ENCODE peak calls at places on chromosomes 7 and 10, in seven cellular contexts. One of them, this sample, is unnamed.

GRCh38 chr7:134966691-134967090 is 19.6 kb upstream of the AGBL3 start:
- DNase-seq in IMR-90: no peak
- DNase-seq in AG04449: no peak
- DNase-seq in neural crest cell: no peak
- DNase-seq in H9: no peak
- DNase-seq in MCF 10A: no peak
- DNase-seq in psoas muscle: no peak
- DNase-seq in this sample: no peak

GRCh38 chr7:120280743-120281142 is 7.8 kb downstream of the KCND2 start:
- DNase-seq in AG04449: no peak
- DNase-seq in neural crest cell: no peak
- DNase-seq in IMR-90: no peak
- DNase-seq in MCF 10A: no peak
- DNase-seq in psoas muscle: no peak
- DNase-seq in H9: no peak
- DNase-seq in this sample: no peak

GRCh38 chr10:1939016-1939415 is 201.7 kb upstream of the ADARB2 start:
- DNase-seq in MCF 10A: no peak
- DNase-seq in neural crest cell: no peak
- DNase-seq in IMR-90: no peak
- DNase-seq in AG04449: no peak
- DNase-seq in H9: no peak
- DNase-seq in psoas muscle: no peak
- DNase-seq in this sample: no peak

GRCh38 chr7:137668404-137668803 is 178.4 kb downstream of the DGKI start:
- DNase-seq in IMR-90: no peak
- DNase-seq in MCF 10A: no peak
- DNase-seq in AG04449: no peak
- DNase-seq in H9: no peak
- DNase-seq in psoas muscle: no peak
- DNase-seq in neural crest cell: no peak
- DNase-seq in this sample: no peak

GRCh38 chr7:17939111-17939669 is 1.1 kb downstream of the SNX13 start:
- DNase-seq in psoas muscle: no peak
- DNase-seq in neural crest cell: no peak
- DNase-seq in MCF 10A: peak
- DNase-seq in H9: no peak
- DNase-seq in AG04449: no peak
- DNase-seq in IMR-90: peak
- DNase-seq in this sample: no peak

GRCh38 chr10:27717851-27718250 is 27.8 kb downstream of the MKX start:
- DNase-seq in IMR-90: no peak
- DNase-seq in AG04449: no peak
- DNase-seq in H9: no peak
- DNase-seq in MCF 10A: no peak
- DNase-seq in psoas muscle: no peak
- DNase-seq in neural crest cell: no peak
- DNase-seq in this sample: no peak

GRCh38 chr10:101237080-101237817 is 8.0 kb upstream of the LBX1 start:
- DNase-seq in MCF 10A: no peak
- DNase-seq in psoas muscle: no peak
- DNase-seq in AG04449: no peak
- DNase-seq in H9: peak
- DNase-seq in IMR-90: no peak
- DNase-seq in neural crest cell: no peak
- DNase-seq in this sample: no peak

GRCh38 chr7:24504040-24504439 is 69.2 kb upstream of the PALS2 start:
- DNase-seq in psoas muscle: no peak
- DNase-seq in neural crest cell: no peak
- DNase-seq in MCF 10A: no peak
- DNase-seq in IMR-90: no peak
- DNase-seq in H9: no peak
- DNase-seq in AG04449: no peak
- DNase-seq in this sample: no peak

GRCh38 chr10:50271564-50272250 is 20.4 kb upstream of the ASAH2 start:
- DNase-seq in H9: no peak
- DNase-seq in IMR-90: no peak
- DNase-seq in MCF 10A: no peak
- DNase-seq in neural crest cell: no peak
- DNase-seq in AG04449: no peak
- DNase-seq in psoas muscle: no peak
- DNase-seq in this sample: no peak

GRCh38 chr10:16854623-16855022 is 37.4 kb upstream of the RSU1 start:
- DNase-seq in psoas muscle: no peak
- DNase-seq in AG04449: no peak
- DNase-seq in neural crest cell: no peak
- DNase-seq in H9: no peak
- DNase-seq in MCF 10A: no peak
- DNase-seq in IMR-90: no peak
- DNase-seq in this sample: no peak

GRCh38 chr7:90900640-90901353 is 304.7 kb downstream of the CDK14 start:
- DNase-seq in neural crest cell: no peak
- DNase-seq in IMR-90: no peak
- DNase-seq in H9: no peak
- DNase-seq in AG04449: no peak
- DNase-seq in MCF 10A: no peak
- DNase-seq in psoas muscle: no peak
- DNase-seq in this sample: no peak

GRCh38 chr10:118953598-118953997 is 75.9 kb upstream of the NANOS1 start:
- DNase-seq in IMR-90: no peak
- DNase-seq in psoas muscle: no peak
- DNase-seq in MCF 10A: no peak
- DNase-seq in neural crest cell: no peak
- DNase-seq in AG04449: no peak
- DNase-seq in H9: peak
- DNase-seq in this sample: no peak

GRCh38 chr7:141577043-141577839 is 26.0 kb downstream of the AGK start:
- DNase-seq in H9: no peak
- DNase-seq in psoas muscle: no peak
- DNase-seq in IMR-90: no peak
- DNase-seq in MCF 10A: no peak
- DNase-seq in neural crest cell: no peak
- DNase-seq in AG04449: no peak
- DNase-seq in this sample: no peak

GRCh38 chr10:91034042-91034441 is 113.2 kb upstream of the ANKRD1 start:
- DNase-seq in AG04449: no peak
- DNase-seq in psoas muscle: no peak
- DNase-seq in H9: no peak
- DNase-seq in MCF 10A: no peak
- DNase-seq in neural crest cell: no peak
- DNase-seq in IMR-90: no peak
- DNase-seq in this sample: no peak

GRCh38 chr7:132394283-132395003 is 181.8 kb downstream of the PLXNA4 start:
- DNase-seq in H9: no peak
- DNase-seq in IMR-90: no peak
- DNase-seq in psoas muscle: no peak
- DNase-seq in MCF 10A: peak
- DNase-seq in neural crest cell: no peak
- DNase-seq in AG04449: no peak
- DNase-seq in this sample: no peak

GRCh38 chr7:50119815-50120637 is 27.0 kb upstream of the ZPBP start:
- DNase-seq in neural crest cell: no peak
- DNase-seq in AG04449: no peak
- DNase-seq in IMR-90: no peak
- DNase-seq in H9: peak
- DNase-seq in psoas muscle: no peak
- DNase-seq in MCF 10A: peak
- DNase-seq in this sample: peak

GRCh38 chr10:103736763-103737162 is 118.6 kb downstream of the SH3PXD2A start:
- DNase-seq in H9: peak
- DNase-seq in neural crest cell: no peak
- DNase-seq in psoas muscle: no peak
- DNase-seq in AG04449: no peak
- DNase-seq in MCF 10A: peak
- DNase-seq in IMR-90: no peak
- DNase-seq in this sample: no peak
- TF ChIP-seq CTCF in H9: peak
- TF ChIP-seq CTCF in neural crest cell: no peak
- TF ChIP-seq CTCF in psoas muscle: no peak
- TF ChIP-seq CTCF in AG04449: no peak
- TF ChIP-seq CTCF in MCF 10A: no peak
- TF ChIP-seq CTCF in IMR-90: peak
- TF ChIP-seq CTCF in this sample: no peak

GRCh38 chr7:158885624-158886023 is 29.3 kb downstream of the DYNC2I1 start:
- DNase-seq in neural crest cell: no peak
- DNase-seq in psoas muscle: no peak
- DNase-seq in AG04449: no peak
- DNase-seq in IMR-90: peak
- DNase-seq in H9: no peak
- DNase-seq in MCF 10A: peak
- DNase-seq in this sample: no peak
- TF ChIP-seq CTCF in neural crest cell: peak
- TF ChIP-seq CTCF in psoas muscle: peak
- TF ChIP-seq CTCF in AG04449: no peak
- TF ChIP-seq CTCF in IMR-90: peak
- TF ChIP-seq CTCF in H9: peak
- TF ChIP-seq CTCF in MCF 10A: peak
- TF ChIP-seq CTCF in this sample: no peak

DNA sequence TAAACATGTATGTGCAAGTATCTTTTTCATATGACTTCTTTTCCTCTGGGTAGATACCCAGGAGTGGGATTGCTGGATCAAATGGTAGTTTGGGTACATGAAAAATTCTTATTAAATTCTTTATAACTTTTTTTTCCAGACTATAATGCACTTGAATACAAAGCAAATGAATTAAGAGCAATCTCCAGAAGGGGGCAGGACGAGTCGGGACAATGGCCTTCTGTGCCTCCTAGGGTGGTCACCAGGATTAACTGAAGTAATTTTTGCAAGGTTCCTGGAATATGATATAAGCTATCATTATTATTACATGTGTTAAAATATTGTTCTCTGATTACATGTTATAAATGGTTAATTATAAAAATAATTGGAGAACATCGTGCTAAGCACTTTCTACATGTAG is 127.2 kb downstream of the PPP1R17 start:
- DNase-seq in IMR-90: no peak
- DNase-seq in MCF 10A: peak
- DNase-seq in neural crest cell: peak
- DNase-seq in H9: no peak
- DNase-seq in AG04449: no peak
- DNase-seq in psoas muscle: no peak
- DNase-seq in this sample: no peak
- TF ChIP-seq CTCF in IMR-90: peak
- TF ChIP-seq CTCF in MCF 10A: peak
- TF ChIP-seq CTCF in neural crest cell: peak
- TF ChIP-seq CTCF in H9: peak
- TF ChIP-seq CTCF in AG04449: no peak
- TF ChIP-seq CTCF in psoas muscle: peak
- TF ChIP-seq CTCF in this sample: no peak

DNA sequence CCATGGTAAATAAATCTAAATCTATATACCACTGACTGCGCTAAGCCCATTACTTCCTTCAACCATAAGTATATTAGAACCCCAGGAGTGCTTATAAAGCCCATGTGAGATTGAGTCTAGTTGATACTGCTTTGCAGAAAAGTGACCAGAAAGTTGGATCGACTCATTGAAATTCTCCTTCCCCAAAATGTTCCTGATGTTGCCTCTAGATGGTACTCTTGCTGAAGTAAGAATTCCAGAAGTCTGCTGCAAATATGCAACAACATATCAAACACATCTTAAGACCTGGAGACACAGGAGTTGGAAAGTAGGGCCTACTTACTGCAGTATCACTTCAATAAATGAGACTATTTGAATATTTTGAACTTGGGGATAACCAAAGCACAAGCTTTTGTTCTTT is 550.8 kb downstream of the IPMK start:
- DNase-seq in MCF 10A: peak
- DNase-seq in neural crest cell: no peak
- DNase-seq in H9: no peak
- DNase-seq in AG04449: no peak
- DNase-seq in IMR-90: peak
- DNase-seq in psoas muscle: no peak
- DNase-seq in this sample: no peak
- TF ChIP-seq CTCF in MCF 10A: peak
- TF ChIP-seq CTCF in neural crest cell: peak
- TF ChIP-seq CTCF in H9: peak
- TF ChIP-seq CTCF in AG04449: peak
- TF ChIP-seq CTCF in IMR-90: peak
- TF ChIP-seq CTCF in psoas muscle: no peak
- TF ChIP-seq CTCF in this sample: no peak

DNA sequence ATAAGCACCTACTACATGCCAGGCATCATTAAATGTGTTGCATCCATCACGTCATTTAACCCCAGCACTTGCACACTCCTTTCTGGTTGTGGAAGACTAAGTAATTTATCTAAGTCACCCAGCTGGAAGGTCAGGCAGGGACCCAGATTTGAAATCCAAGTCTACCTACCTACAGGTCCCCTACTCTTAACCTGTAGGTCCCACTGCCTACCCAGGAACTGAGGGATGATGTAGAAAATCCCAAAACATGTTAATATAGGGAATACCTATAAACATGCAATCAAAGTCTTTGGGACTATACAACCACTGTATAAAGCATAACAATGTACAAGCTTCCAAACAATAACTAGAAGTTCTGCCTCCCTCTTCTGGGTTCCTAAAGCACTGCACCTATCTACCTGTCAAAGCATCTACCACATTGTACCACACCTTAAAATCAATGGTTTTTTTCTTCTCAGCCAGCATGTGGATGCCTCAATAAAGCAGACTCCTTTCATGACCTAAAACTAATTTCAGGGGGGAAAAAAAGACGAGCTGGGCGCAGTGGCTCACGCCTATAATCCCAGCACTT is 5.6 kb downstream of the IL6 start:
- DNase-seq in MCF 10A: peak
- DNase-seq in H9: no peak
- DNase-seq in IMR-90: peak
- DNase-seq in neural crest cell: no peak
- DNase-seq in psoas muscle: no peak
- DNase-seq in AG04449: no peak
- DNase-seq in this sample: no peak
- TF ChIP-seq CTCF in MCF 10A: peak
- TF ChIP-seq CTCF in H9: peak
- TF ChIP-seq CTCF in IMR-90: peak
- TF ChIP-seq CTCF in neural crest cell: no peak
- TF ChIP-seq CTCF in psoas muscle: peak
- TF ChIP-seq CTCF in AG04449: peak
- TF ChIP-seq CTCF in this sample: no peak

DNA sequence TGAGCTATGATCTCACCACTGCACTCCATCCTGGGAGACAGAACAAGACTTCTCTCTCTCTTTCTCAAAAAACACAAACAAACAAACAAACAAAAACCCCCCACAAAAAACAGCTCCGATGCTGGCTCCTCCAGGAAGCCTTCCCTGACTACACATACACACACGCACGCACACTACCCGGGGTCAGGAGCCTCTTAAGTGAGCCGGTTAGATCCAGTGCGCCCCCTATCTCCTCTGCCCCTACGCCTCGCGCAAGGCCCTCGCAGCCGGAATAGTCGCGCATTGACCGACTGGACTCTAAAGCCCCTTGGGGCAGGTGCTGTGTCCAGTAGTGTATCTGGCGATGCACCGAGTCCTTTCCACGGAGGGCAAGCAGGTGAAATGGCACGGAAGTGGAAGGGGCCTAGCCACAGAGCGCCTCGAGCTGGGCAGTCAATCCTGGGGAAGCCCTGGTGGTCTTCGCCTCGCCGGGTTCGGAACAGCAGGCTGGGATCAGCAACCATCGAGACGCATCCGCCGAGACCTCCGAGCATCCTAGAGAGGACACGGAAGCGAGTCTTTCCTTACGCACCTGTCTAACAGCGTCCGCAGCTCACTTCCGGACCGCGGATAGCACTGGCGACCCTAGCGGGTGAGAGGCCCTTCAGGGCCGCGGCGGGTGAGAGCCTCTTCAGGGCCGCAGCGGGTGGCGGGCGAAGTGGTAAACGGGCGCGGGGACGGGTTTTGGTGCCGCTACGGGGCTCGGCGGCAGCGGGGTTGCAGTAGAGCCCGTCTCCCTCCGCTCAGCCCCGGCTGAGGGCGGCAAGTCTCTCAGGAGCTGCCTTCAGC is at the start of gene ZSCAN25:
- DNase-seq in psoas muscle: peak
- DNase-seq in MCF 10A: peak
- DNase-seq in H9: peak
- DNase-seq in IMR-90: peak
- DNase-seq in neural crest cell: peak
- DNase-seq in AG04449: peak
- DNase-seq in this sample: peak
- TF ChIP-seq CTCF in psoas muscle: peak
- TF ChIP-seq CTCF in MCF 10A: no peak
- TF ChIP-seq CTCF in H9: peak
- TF ChIP-seq CTCF in IMR-90: peak
- TF ChIP-seq CTCF in neural crest cell: peak
- TF ChIP-seq CTCF in AG04449: peak
- TF ChIP-seq CTCF in this sample: no peak

This sample was measured in GM20000.